ENCODE peak calls at places on chromosomes 16 and 17, in six cellular contexts. G, V, P, X, S and N are unnamed samples.

GRCh38 chr17:31318298-31319190 is 2.9 kb downstream of the EVI2A start:
- DNase-seq in G (no peak), S (no peak), V (no peak), P (peak), X (peak), N (no peak)

GRCh38 chr17:10792156-10792555 is 11.7 kb downstream of the TMEM238L start:
- DNase-seq in P (no peak), S (no peak), V (no peak), X (no peak), G (no peak), N (no peak)

GRCh38 chr17:9880582-9880999 is 24.5 kb downstream of the RCVRN start:
- DNase-seq in G (no peak), P (no peak), X (peak), V (no peak), S (no peak), N (no peak)

GRCh38 chr17:50052822-50053653 is 2.9 kb upstream of the ITGA3 start:
- DNase-seq in V (no peak), G (no peak), S (no peak), X (no peak), P (no peak), N (no peak)

GRCh38 chr17:65115721-65116312 is 21.4 kb upstream of the RGS9 start:
- DNase-seq in P (no peak), X (no peak), G (no peak), V (no peak), S (no peak), N (no peak)

GRCh38 chr16:11410382-11411058 is 65.3 kb downstream of the RMI2 start:
- DNase-seq in X (no peak), P (no peak), G (no peak), S (no peak), V (no peak), N (no peak)

GRCh38 chr16:89605186-89605970 is 8.1 kb upstream of the DPEP1 start:
- DNase-seq in X (no peak), P (peak), V (no peak), G (no peak), S (no peak), N (no peak)

GRCh38 chr17:50274142-50274944 is at the start of gene TMEM92:
- DNase-seq in P (no peak), S (no peak), V (no peak), G (no peak), X (no peak), N (no peak)

GRCh38 chr16:11245222-11245737 is 10.7 kb downstream of the SOCS1 start:
- DNase-seq in P (no peak), G (no peak), V (no peak), X (no peak), S (no peak), N (no peak)

GRCh38 chr16:84455031-84455430 is 49.4 kb downstream of the MEAK7 start:
- DNase-seq in V (no peak), S (no peak), P (no peak), X (no peak), G (no peak), N (no peak)

GRCh38 chr16:89315791-89316581 is 98.5 kb downstream of the ZNF778 start:
- DNase-seq in S (peak), X (peak), P (no peak), V (no peak), G (no peak), N (no peak)

GRCh38 chr17:27226611-27227234 is 67.2 kb upstream of the WSB1 start:
- DNase-seq in X (peak), G (no peak), P (no peak), S (no peak), V (no peak), N (no peak)

GRCh38 chr17:8630227-8630801 is at the start of gene MYH10:
- DNase-seq in S (no peak), P (no peak), V (no peak), X (no peak), G (no peak), N (no peak)

GRCh38 chr17:79622776-79623175 is 11.9 kb upstream of the RBFOX3 start:
- DNase-seq in S (no peak), P (no peak), V (no peak), G (no peak), X (no peak), N (no peak)

GRCh38 chr17:75265614-75266314 is 4.1 kb downstream of the MRPS7 start:
- DNase-seq in G (no peak), X (no peak), P (no peak), V (no peak), S (no peak), N (no peak)

GRCh38 chr17:78806451-78806850 is 24.4 kb upstream of the CYTH1 start:
- DNase-seq in P (no peak), S (no peak), V (no peak), G (no peak), X (peak), N (no peak)